ENCODE peak calls at places on chromosomes 4 and X, in four cellular contexts. G is bronchial epithelial cell; A is CD8-positive, alpha-beta T cell; P is fibroblast of mammary gland. Y is an unnamed sample.

GRCh38 chr4:159075531-159075932 is 27.3 kb upstream of the RAPGEF2 start:
- DNase-seq in G (no peak), A (no peak), P (peak; percentile 69), Y (peak; percentile 56)

GRCh38 chr4:47068986-47069385 is 37.6 kb downstream of the GABRB1 start:
- DNase-seq in G (no peak), A (no peak), P (peak; percentile 9), Y (no peak)

GRCh38 chr4:184810720-184811119 is 15.0 kb downstream of the ACSL1 start:
- DNase-seq in G (no peak), A (no peak), P (peak; percentile 26), Y (no peak)

GRCh38 chr4:19346636-19347035 is 905.1 kb upstream of the SLIT2 start:
- DNase-seq in G (no peak), A (no peak), P (no peak), Y (no peak)

GRCh38 chr4:73021634-73022033 is 47.9 kb downstream of the COX18 start:
- DNase-seq in G (peak; percentile 63), A (no peak), P (peak; percentile 51), Y (peak; percentile 60)

GRCh38 chrX:31981546-31982062 is 909.8 kb upstream of the FTHL17 start:
- DNase-seq in G (no peak), A (no peak), P (no peak), Y (no peak)

GRCh38 chr4:17097369-17097768 is 198.9 kb upstream of the LDB2 start:
- DNase-seq in G (no peak), A (no peak), P (no peak), Y (no peak)

GRCh38 chrX:16882702-16883486 is 12.7 kb upstream of the RBBP7 start:
- DNase-seq in G (peak; percentile 54), A (peak; percentile 47), P (peak; percentile 69), Y (peak; percentile 50)

GRCh38 chr4:81256059-81256635 is 41.1 kb upstream of the PRKG2 start:
- DNase-seq in G (no peak), A (no peak), P (peak; percentile 1), Y (no peak)

GRCh38 chr4:19005211-19005610 is 983.7 kb upstream of the LCORL start:
- DNase-seq in G (no peak), A (no peak), P (no peak), Y (no peak)

GRCh38 chr4:8585721-8586161 is 5.5 kb downstream of the GPR78 start:
- DNase-seq in G (no peak), A (no peak), P (no peak), Y (no peak)

GRCh38 chr4:8588196-8588470 is 4.4 kb upstream of the CPZ start:
- DNase-seq in G (no peak), A (no peak), P (no peak), Y (no peak)

GRCh38 chr4:8587469-8588195 is 4.9 kb upstream of the CPZ start:
- DNase-seq in G (no peak), A (no peak), P (no peak), Y (no peak)

GRCh38 chr4:8586246-8586645 is 6.1 kb downstream of the GPR78 start:
- DNase-seq in G (no peak), A (no peak), P (no peak), Y (no peak)

GRCh38 chr4:8586671-8587468 is 5.7 kb upstream of the CPZ start:
- DNase-seq in G (peak; percentile 11), A (no peak), P (no peak), Y (no peak)
- TF ChIP-seq CTCF in G (peak; percentile 52), A (no peak), P (no peak), Y (no peak)

GRCh38 chrX:47618923-47619485 is 653 bp downstream of the SYN1 start:
- DNase-seq in G (no peak), A (no peak), P (no peak), Y (no peak)

GRCh38 chrX:47623540-47624027 is 3.9 kb upstream of the SYN1 start:
- DNase-seq in G (peak; percentile 52), A (no peak), P (peak; percentile 70), Y (peak; percentile 62)

GRCh38 chrX:47621851-47622250 is 2.2 kb upstream of the SYN1 start:
- DNase-seq in G (no peak), A (no peak), P (no peak), Y (no peak)

GRCh38 chrX:47619486-47620302 is at the start of gene SYN1:
- DNase-seq in G (peak; percentile 29), A (peak; percentile 69), P (peak; percentile 72), Y (peak; percentile 90)

DNA sequence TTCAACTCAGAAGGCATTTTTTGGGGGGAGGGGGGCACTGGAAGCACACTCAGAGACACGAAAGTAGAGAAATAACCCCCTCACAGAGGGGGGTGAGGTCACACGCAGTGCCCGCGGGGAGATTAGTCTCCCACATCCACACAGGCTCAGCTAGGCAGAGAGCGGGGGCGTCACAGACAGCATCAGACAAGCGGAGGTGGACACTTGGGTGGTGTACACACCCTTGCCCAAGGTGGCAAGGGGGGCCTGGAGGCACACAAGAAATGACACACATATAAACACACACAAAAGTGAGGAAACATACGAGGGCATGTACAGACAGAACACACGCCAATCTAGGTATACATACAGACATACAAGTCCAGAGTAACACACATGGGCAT is 637 bp upstream of the SYN1 start:
- DNase-seq in G (no peak), A (no peak), P (no peak), Y (no peak)
- H3K4me3 ChIP-seq in G (no peak overlapping the region), A (no peak overlapping the region), P (no peak overlapping the region), Y (no peak overlapping the region)

GRCh38 chr4:154332681-154333421 is 158.7 kb downstream of the DCHS2 start:
- DNase-seq in G (no peak), A (peak; percentile 19), P (peak; percentile 30), Y (no peak)
- TF ChIP-seq CTCF in G (no peak), A (no peak), P (no peak), Y (no peak)

GRCh38 chr4:61605971-61606370 is 405.8 kb downstream of the ADGRL3 start:
- DNase-seq in G (no peak), A (no peak), P (no peak), Y (no peak)
- H3K4me3 ChIP-seq in G (no peak overlapping the region), A (no peak overlapping the region), P (no peak overlapping the region), Y (no peak overlapping the region)

GRCh38 chr4:140096921-140097320 is 57.1 kb downstream of the MAML3 start:
- DNase-seq in G (no peak), A (no peak), P (peak; percentile 52), Y (no peak)

GRCh38 chr4:140099993-140100392 is 54.0 kb downstream of the MAML3 start:
- DNase-seq in G (no peak), A (no peak), P (no peak), Y (peak; percentile 42)

GRCh38 chr4:140097572-140097971 is 56.4 kb downstream of the MAML3 start:
- DNase-seq in G (peak; percentile 53), A (no peak), P (no peak), Y (no peak)

GRCh38 chr4:140096483-140096861 is 57.5 kb downstream of the MAML3 start:
- DNase-seq in G (no peak), A (no peak), P (no peak), Y (no peak)

GRCh38 chr4:140098481-140099132 is 55.4 kb downstream of the MAML3 start:
- DNase-seq in G (peak; percentile 52), A (no peak), P (peak; percentile 82), Y (peak; percentile 68)
- TF ChIP-seq CTCF in G (no peak), A (no peak), P (no peak), Y (no peak)

DNA sequence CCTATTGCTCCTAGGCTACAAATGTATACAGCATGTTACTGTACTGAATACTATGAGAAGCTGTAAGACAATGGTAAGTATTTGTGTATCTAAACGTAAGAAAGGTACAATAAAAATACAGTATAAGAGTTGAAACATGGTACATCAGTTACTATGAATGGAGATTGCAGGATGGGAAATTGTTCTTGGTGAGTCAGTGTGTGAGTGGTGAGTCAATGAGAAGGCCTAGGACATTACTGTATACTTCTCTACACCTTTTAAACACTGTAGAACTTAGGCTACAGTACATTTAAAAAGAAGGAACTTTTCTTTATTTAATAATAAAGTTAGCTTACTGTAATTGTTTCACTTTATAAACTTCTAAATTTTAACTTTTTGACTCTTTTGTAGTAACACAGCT is 2603.2 kb downstream of the PCDH7 start:
- DNase-seq in G (peak; percentile 33), A (no peak), P (peak; percentile 38), Y (no peak)
- H3K4me3 ChIP-seq in G (no peak overlapping the region), A (no peak overlapping the region), P (no peak overlapping the region), Y (no peak overlapping the region)

DNA sequence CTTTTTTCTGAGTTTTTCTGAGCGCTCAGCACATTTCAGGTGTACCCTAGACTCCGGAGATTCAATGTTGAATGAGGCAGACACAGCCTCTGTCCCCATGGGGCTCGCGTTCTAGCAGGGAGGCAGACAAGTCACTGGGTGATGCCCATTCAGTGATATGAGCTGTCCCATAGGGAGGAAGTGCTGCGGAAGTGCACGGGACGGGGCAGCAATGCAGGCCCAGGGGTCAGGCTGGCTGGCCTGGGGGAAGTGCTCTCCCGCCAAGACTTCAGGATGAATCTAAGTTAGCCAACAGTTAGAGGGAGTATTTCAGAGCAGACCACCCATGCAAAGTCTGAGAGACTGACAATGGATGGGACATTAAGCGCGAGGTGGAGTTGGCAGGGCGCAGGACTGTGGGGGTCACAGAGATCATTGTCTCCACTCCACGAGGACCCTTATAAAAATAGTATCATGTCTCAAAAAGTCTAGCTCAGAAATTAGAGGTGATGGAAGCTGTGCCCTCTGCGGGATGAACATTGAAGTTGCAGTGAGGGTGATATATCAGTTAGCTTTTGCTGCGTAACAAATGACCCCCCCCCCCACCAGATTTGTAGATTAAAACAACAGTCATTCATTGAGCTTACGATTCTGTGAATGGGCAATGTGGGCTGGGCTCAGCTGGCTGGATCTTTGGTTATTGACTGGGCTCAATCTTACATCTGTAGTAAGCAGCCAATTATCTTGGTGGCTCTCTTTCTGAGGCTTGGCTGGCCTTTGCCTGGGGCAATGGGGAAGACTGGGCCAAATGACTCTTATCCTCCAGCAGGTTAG is 16.4 kb downstream of the PSAPL1 start:
- DNase-seq in G (no peak), A (no peak), P (no peak), Y (no peak)
- TF ChIP-seq CTCF in G (no peak), A (no peak), P (no peak), Y (no peak)

GRCh38 chrX:135345328-135345645 is 36.0 kb downstream of the ETDC start:
- DNase-seq in G (peak; percentile 3), A (no peak), P (peak; percentile 80), Y (peak; percentile 87)
- H3K4me3 ChIP-seq in G (peak overlapping the region; percentile 68), A (peak overlapping the region; percentile 70), P (peak overlapping the region; percentile 59), Y (peak overlapping the region; percentile 76)

Y was measured in foreskin fibroblast.